ENCODE peak calls at places on chromosome 3, in four cellular contexts. Z is IMR-90, C is fibroblast of lung, V is H1. J is an unnamed sample. For H4K20me1, the result is how much of the 10 kb centered on the place peaks cover.

GRCh38 chr3:40593351-40593750 is 68.6 kb downstream of the ZNF621 start:
- DNase-seq in V (no peak), C (peak), Z (no peak), J (no peak)

GRCh38 chr3:64207289-64208086 is 17.8 kb downstream of the PRICKLE2 start:
- DNase-seq in Z (peak), C (peak), V (no peak), J (peak)

GRCh38 chr3:44468572-44469520 is 8.6 kb downstream of the ZNF445 start:
- DNase-seq in C (peak), Z (peak), V (no peak), J (no peak)

GRCh38 chr3:119582178-119582577 is 2.9 kb downstream of the ADPRH start:
- DNase-seq in C (no peak), Z (peak), V (no peak), J (no peak)

GRCh38 chr3:89306535-89306934 is 199.1 kb downstream of the EPHA3 start:
- DNase-seq in V (no peak), C (peak), Z (no peak), J (no peak)

GRCh38 chr3:15795563-15796308 is 2.0 kb downstream of the ANKRD28 start:
- DNase-seq in C (peak), Z (peak), V (no peak), J (no peak)

GRCh38 chr3:64732570-64732969 is 44.8 kb upstream of the ADAMTS9 start:
- DNase-seq in Z (peak), C (no peak), V (no peak), J (no peak)

GRCh38 chr3:187112934-187113793 is 26.1 kb downstream of the RPL39L start:
- DNase-seq in C (peak), V (no peak), Z (peak), J (no peak)

GRCh38 chr3:101484805-101485620 is 28.0 kb downstream of the SENP7 start:
- DNase-seq in C (peak), V (no peak), Z (peak), J (peak)

GRCh38 chr3:27712136-27713065 is 9.7 kb downstream of the EOMES start:
- DNase-seq in V (no peak), Z (peak), C (peak), J (peak)

GRCh38 chr3:64686446-64686908 is 1.3 kb downstream of the ADAMTS9 start:
- DNase-seq in V (no peak), Z (peak), C (peak), J (peak)

GRCh38 chr3:159538507-159538906 is 450.1 kb upstream of the IL12A start:
- DNase-seq in Z (no peak), V (no peak), C (no peak), J (no peak)

GRCh38 chr3:29202368-29202767 is 78.5 kb upstream of the RBMS3 start:
- DNase-seq in Z (peak), V (no peak), C (peak), J (no peak)

GRCh38 chr3:9778518-9779129 is 8.9 kb upstream of the CAMK1 start:
- DNase-seq in C (peak), Z (no peak), V (no peak), J (peak)

GRCh38 chr3:63975705-63976104 is 47.6 kb downstream of the PSMD6 start:
- DNase-seq in C (peak), V (no peak), Z (no peak), J (peak)

GRCh38 chr3:111989061-111989678 is 9.6 kb upstream of the TAGLN3 start:
- DNase-seq in C (peak), V (no peak), Z (peak), J (peak)

GRCh38 chr3:9912294-9912935 is 4.5 kb upstream of the IL17RC start:
- DNase-seq in V (no peak), C (peak), Z (peak), J (no peak)

GRCh38 chr3:190695994-190696393 is 166.5 kb downstream of the GMNC start:
- DNase-seq in C (no peak), Z (no peak), V (no peak), J (no peak)

GRCh38 chr3:64179249-64179648 is 46.0 kb downstream of the PRICKLE2 start:
- DNase-seq in C (no peak), Z (no peak), V (no peak), J (no peak)

GRCh38 chr3:37766797-37767776 is 94.6 kb upstream of the CTDSPL start:
- DNase-seq in C (no peak), V (no peak), Z (no peak), J (no peak)

GRCh38 chr3:153339065-153339464 is 177.0 kb downstream of the RAP2B start:
- DNase-seq in Z (no peak), V (no peak), C (peak), J (peak)

GRCh38 chr3:46986055-46986730 is 6.7 kb downstream of the NBEAL2 start:
- DNase-seq in C (no peak), Z (no peak), V (no peak), J (peak)

GRCh38 chr3:98647197-98647596 is 53.8 kb upstream of the CPOX start:
- DNase-seq in Z (no peak), C (no peak), V (no peak), J (no peak)

GRCh38 chr3:10546887-10547286 is 41.5 kb upstream of the ATP2B2 start:
- DNase-seq in C (no peak), V (no peak), Z (no peak), J (no peak)

GRCh38 chr3:125148836-125149235 is 63.7 kb downstream of the SLC12A8 start:
- DNase-seq in Z (peak), C (peak), V (no peak), J (peak)

GRCh38 chr3:50433954-50434353 is 69.5 kb downstream of the CACNA2D2 start:
- DNase-seq in Z (no peak), C (no peak), V (no peak), J (no peak)

GRCh38 chr3:142888099-142888483 is 792 bp downstream of the PCOLCE2 start:
- DNase-seq in Z (no peak), C (no peak), V (no peak), J (peak)

GRCh38 chr3:165194477-165195135 is 1.6 kb downstream of the SLITRK3 start:
- DNase-seq in C (no peak), V (no peak), Z (no peak), J (no peak)

GRCh38 chr3:59016930-59017616 is 32.8 kb downstream of the CFAP20DC start:
- DNase-seq in Z (no peak), V (no peak), C (no peak), J (no peak)

GRCh38 chr3:176651622-176652021 is 545.7 kb downstream of the TBL1XR1 start:
- DNase-seq in C (no peak), Z (no peak), V (no peak), J (no peak)

GRCh38 chr3:146746190-146746589 is 141.0 kb upstream of the PLSCR5 start:
- DNase-seq in V (no peak), C (peak), Z (peak), J (peak)

GRCh38 chr3:37542772-37543449 is 318.8 kb upstream of the CTDSPL start:
- DNase-seq in V (no peak), Z (no peak), C (no peak), J (no peak)

GRCh38 chr3:7536510-7536909 is 675.6 kb downstream of the GRM7 start:
- DNase-seq in Z (no peak), C (peak), V (no peak), J (no peak)

GRCh38 chr3:50862221-50862620 is 187.5 kb downstream of the DOCK3 start:
- DNase-seq in Z (no peak), V (peak), C (no peak), J (no peak)

GRCh38 chr3:17175187-17175839 is 290.6 kb downstream of the PLCL2 start:
- DNase-seq in C (peak), Z (peak), V (no peak), J (peak)

GRCh38 chr3:72238341-72238740 is 453.4 kb upstream of the PROK2 start:
- DNase-seq in V (no peak), Z (no peak), C (no peak), J (no peak)

GRCh38 chr3:47019201-47019600 is 39.7 kb downstream of the NBEAL2 start:
- DNase-seq in C (no peak), V (no peak), Z (peak), J (peak)

GRCh38 chr3:170421147-170421641 is 2.5 kb downstream of the CLDN11 start:
- DNase-seq in C (peak), V (no peak), Z (peak), J (peak)

GRCh38 chr3:185983495-185984141 is 45.8 kb upstream of the TRA2B start:
- DNase-seq in V (peak), C (peak), Z (peak), J (peak)

GRCh38 chr3:43893721-43894120 is 203.0 kb downstream of the ABHD5 start:
- DNase-seq in V (no peak), C (peak), Z (no peak), J (peak)

GRCh38 chr3:172087198-172087597 is 47.8 kb downstream of the FNDC3B start:
- DNase-seq in Z (no peak), V (no peak), C (peak), J (no peak)
- H4K20me1 ChIP-seq in Z (half or more), V (under half), C (under half), J (half or more)

GRCh38 chr3:13261908-13262307 is 158.2 kb downstream of the NUP210 start:
- DNase-seq in Z (no peak), C (no peak), V (no peak), J (no peak)
- H4K20me1 ChIP-seq in Z (under half), C (under half), V (under half), J (under half)

DNA sequence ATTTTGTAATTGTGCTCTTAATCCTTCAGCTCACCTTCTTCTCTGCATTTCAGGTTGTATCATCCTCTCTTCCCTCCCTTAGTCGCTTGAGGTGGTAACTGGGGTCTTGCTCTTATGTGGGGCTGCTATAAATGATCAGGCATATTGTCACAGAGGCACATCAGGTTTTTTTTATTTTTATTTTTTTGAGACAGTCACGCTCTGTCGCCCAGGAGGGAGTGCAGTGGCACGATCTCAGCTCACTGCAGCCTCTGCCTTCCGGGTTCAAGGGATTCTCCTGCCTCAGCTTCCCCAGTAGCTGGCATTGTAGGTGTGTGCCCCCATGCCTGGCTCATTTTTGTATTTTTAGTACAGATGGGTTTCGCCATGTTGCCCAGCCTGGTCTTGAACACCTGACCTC is 9.9 kb downstream of the CDV3 start:
- DNase-seq in Z (no peak), V (no peak), C (no peak), J (no peak)
- H4K20me1 ChIP-seq in Z (half or more), V (under half), C (under half), J (under half)

DNA sequence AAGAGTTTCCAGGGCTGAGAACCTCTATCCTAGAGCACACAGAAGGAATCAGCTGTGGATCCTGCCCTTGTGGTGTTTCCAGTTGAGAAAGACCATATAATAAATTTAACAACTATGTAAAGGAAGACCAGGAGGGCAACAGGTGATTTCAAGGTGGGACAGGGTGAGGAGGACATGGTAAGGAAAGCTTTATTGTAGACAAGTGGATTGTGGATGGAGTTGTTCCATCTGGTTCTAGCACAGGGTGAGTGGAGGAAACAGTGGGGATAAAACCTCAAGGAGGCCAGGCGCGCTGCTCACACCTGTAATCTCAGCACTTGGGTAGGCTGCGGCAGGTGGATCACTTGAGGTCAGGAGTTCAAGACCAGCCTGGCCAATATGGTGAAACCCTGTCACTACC is 17.1 kb downstream of the SIAH2 start:
- DNase-seq in V (no peak), Z (no peak), C (no peak), J (no peak)
- H4K20me1 ChIP-seq in V (under half), Z (half or more), C (under half), J (half or more)

DNA sequence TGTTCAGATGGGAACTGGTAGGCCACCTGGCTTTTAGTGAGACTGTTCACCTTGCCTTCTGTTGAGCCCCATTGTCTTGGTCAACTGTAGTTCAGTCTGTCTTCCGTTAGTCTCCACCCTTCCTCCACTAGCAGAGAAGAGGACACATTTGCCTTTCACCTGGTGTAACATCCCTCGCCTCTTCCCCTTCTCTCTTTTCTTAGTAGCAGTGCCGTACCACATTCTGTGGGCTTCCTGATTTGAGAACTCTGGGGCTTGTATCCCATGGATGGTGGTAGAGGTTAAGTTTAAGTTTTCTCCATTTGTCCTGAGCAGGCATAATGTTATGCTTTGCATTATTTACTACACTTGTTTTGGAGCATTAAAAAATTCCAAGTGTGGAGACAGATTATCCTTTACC is 49.3 kb downstream of the RAB7A start:
- DNase-seq in V (no peak), C (no peak), Z (no peak), J (peak)
- H4K20me1 ChIP-seq in V (under half), C (under half), Z (half or more), J (half or more)

GRCh38 chr3:11560746-11561145 is 83.0 kb downstream of the VGLL4 start:
- DNase-seq in C (peak), Z (no peak), V (no peak), J (peak)
- H4K20me1 ChIP-seq in C (under half), Z (half or more), V (under half), J (under half)

GRCh38 chr3:39408493-39409372 is 2.2 kb downstream of the RPSA start:
- DNase-seq in C (no peak), V (no peak), Z (no peak), J (no peak)
- H4K20me1 ChIP-seq in C (under half), V (under half), Z (under half), J (under half)

DNA sequence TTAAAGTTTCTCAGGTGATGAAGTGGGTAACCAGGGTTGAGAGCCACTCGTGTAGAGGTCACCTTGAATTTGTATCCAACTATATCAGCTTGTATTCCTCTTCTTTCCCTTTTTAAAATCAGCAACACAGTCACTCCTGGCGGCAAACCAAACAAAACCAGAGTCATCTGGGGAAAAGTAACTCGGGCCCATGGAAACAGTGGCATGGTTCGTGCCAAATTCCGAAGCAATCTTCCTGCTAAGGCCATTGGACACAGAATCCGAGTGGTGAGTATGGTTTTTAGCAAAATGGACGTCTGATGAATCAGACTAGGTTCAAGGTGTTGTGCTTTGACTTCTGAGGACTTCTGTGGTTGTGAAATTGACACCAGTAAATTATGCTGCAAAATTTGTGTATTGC is 3.9 kb downstream of the RPL35A start:
- DNase-seq in C (peak), V (no peak), Z (peak), J (peak)
- H4K20me1 ChIP-seq in C (under half), V (under half), Z (under half), J (under half)